ENCODE peak calls at places on chromosomes 2 and 18, in nine cellular contexts. One of them, this sample, is unnamed.

GRCh38 chr2:239025081-239025801 is 177.4 kb downstream of the TWIST2 start:
- DNase-seq in right lobe of liver: no peak
- DNase-seq in NB4: no peak
- DNase-seq in GM23338: no peak
- DNase-seq in neural progenitor cell: no peak
- DNase-seq in tibial nerve: no peak
- DNase-seq in OCI-LY7: no peak
- DNase-seq in keratinocyte: peak
- DNase-seq in mucosa of descending colon: no peak
- DNase-seq in this sample: peak

GRCh38 chr2:109066917-109067828 is 61.8 kb upstream of the SH3RF3 start:
- DNase-seq in keratinocyte: no peak
- DNase-seq in right lobe of liver: no peak
- DNase-seq in mucosa of descending colon: no peak
- DNase-seq in tibial nerve: no peak
- DNase-seq in NB4: no peak
- DNase-seq in GM23338: no peak
- DNase-seq in OCI-LY7: no peak
- DNase-seq in neural progenitor cell: peak
- DNase-seq in this sample: no peak

GRCh38 chr2:84435331-84436081 is 23.6 kb downstream of the SUCLG1 start:
- DNase-seq in right lobe of liver: no peak
- DNase-seq in keratinocyte: no peak
- DNase-seq in mucosa of descending colon: no peak
- DNase-seq in tibial nerve: no peak
- DNase-seq in OCI-LY7: no peak
- DNase-seq in GM23338: no peak
- DNase-seq in neural progenitor cell: no peak
- DNase-seq in NB4: no peak
- DNase-seq in this sample: no peak

GRCh38 chr2:239433777-239434396 is 33.1 kb upstream of the HDAC4 start:
- DNase-seq in OCI-LY7: no peak
- DNase-seq in GM23338: no peak
- DNase-seq in NB4: peak
- DNase-seq in mucosa of descending colon: no peak
- DNase-seq in tibial nerve: no peak
- DNase-seq in keratinocyte: no peak
- DNase-seq in right lobe of liver: no peak
- DNase-seq in neural progenitor cell: no peak
- DNase-seq in this sample: no peak

GRCh38 chr2:68157002-68157401 is 686 bp upstream of the PNO1 start:
- DNase-seq in neural progenitor cell: peak
- DNase-seq in OCI-LY7: no peak
- DNase-seq in right lobe of liver: peak
- DNase-seq in mucosa of descending colon: no peak
- DNase-seq in NB4: no peak
- DNase-seq in GM23338: peak
- DNase-seq in keratinocyte: no peak
- DNase-seq in tibial nerve: no peak
- DNase-seq in this sample: no peak

GRCh38 chr2:168449419-168449818 is 6.7 kb upstream of the CERS6 start:
- DNase-seq in neural progenitor cell: no peak
- DNase-seq in OCI-LY7: no peak
- DNase-seq in mucosa of descending colon: no peak
- DNase-seq in right lobe of liver: no peak
- DNase-seq in NB4: no peak
- DNase-seq in GM23338: no peak
- DNase-seq in keratinocyte: no peak
- DNase-seq in tibial nerve: no peak
- DNase-seq in this sample: no peak

GRCh38 chr2:98444436-98445166 is at the start of gene INPP4A:
- DNase-seq in GM23338: peak
- DNase-seq in tibial nerve: peak
- DNase-seq in right lobe of liver: peak
- DNase-seq in mucosa of descending colon: peak
- DNase-seq in keratinocyte: no peak
- DNase-seq in NB4: peak
- DNase-seq in OCI-LY7: peak
- DNase-seq in neural progenitor cell: peak
- DNase-seq in this sample: no peak

GRCh38 chr2:169757356-169757755 is 23.7 kb downstream of the KLHL23 start:
- DNase-seq in NB4: no peak
- DNase-seq in neural progenitor cell: no peak
- DNase-seq in keratinocyte: no peak
- DNase-seq in OCI-LY7: no peak
- DNase-seq in tibial nerve: no peak
- DNase-seq in mucosa of descending colon: no peak
- DNase-seq in right lobe of liver: no peak
- DNase-seq in GM23338: no peak
- DNase-seq in this sample: no peak

GRCh38 chr2:24210106-24210455 is 35.2 kb downstream of the FAM228A start:
- DNase-seq in keratinocyte: no peak
- DNase-seq in tibial nerve: no peak
- DNase-seq in OCI-LY7: no peak
- DNase-seq in neural progenitor cell: no peak
- DNase-seq in mucosa of descending colon: no peak
- DNase-seq in GM23338: no peak
- DNase-seq in NB4: no peak
- DNase-seq in right lobe of liver: no peak
- DNase-seq in this sample: no peak

GRCh38 chr2:207796585-207797350 is 27.1 kb upstream of the FZD5 start:
- DNase-seq in right lobe of liver: no peak
- DNase-seq in neural progenitor cell: peak
- DNase-seq in GM23338: peak
- DNase-seq in NB4: no peak
- DNase-seq in tibial nerve: no peak
- DNase-seq in keratinocyte: no peak
- DNase-seq in mucosa of descending colon: peak
- DNase-seq in OCI-LY7: no peak
- DNase-seq in this sample: no peak

GRCh38 chr2:153059338-153060052 is 341.1 kb downstream of the ARL6IP6 start:
- DNase-seq in right lobe of liver: no peak
- DNase-seq in GM23338: peak
- DNase-seq in mucosa of descending colon: no peak
- DNase-seq in neural progenitor cell: peak
- DNase-seq in NB4: no peak
- DNase-seq in OCI-LY7: no peak
- DNase-seq in keratinocyte: peak
- DNase-seq in tibial nerve: no peak
- DNase-seq in this sample: peak

GRCh38 chr2:188291142-188291616 is 495 bp upstream of the GULP1 start:
- DNase-seq in neural progenitor cell: peak
- DNase-seq in OCI-LY7: no peak
- DNase-seq in GM23338: no peak
- DNase-seq in tibial nerve: no peak
- DNase-seq in mucosa of descending colon: no peak
- DNase-seq in NB4: no peak
- DNase-seq in right lobe of liver: no peak
- DNase-seq in keratinocyte: no peak
- DNase-seq in this sample: no peak

GRCh38 chr2:181131584-181131983 is 151.2 kb downstream of the UBE2E3 start:
- DNase-seq in OCI-LY7: no peak
- DNase-seq in neural progenitor cell: no peak
- DNase-seq in keratinocyte: no peak
- DNase-seq in tibial nerve: no peak
- DNase-seq in right lobe of liver: no peak
- DNase-seq in mucosa of descending colon: no peak
- DNase-seq in GM23338: no peak
- DNase-seq in NB4: no peak
- DNase-seq in this sample: no peak

GRCh38 chr2:233819884-233820765 is 34.2 kb downstream of the HJURP start:
- DNase-seq in OCI-LY7: no peak
- DNase-seq in mucosa of descending colon: no peak
- DNase-seq in neural progenitor cell: no peak
- DNase-seq in keratinocyte: no peak
- DNase-seq in NB4: no peak
- DNase-seq in GM23338: no peak
- DNase-seq in right lobe of liver: no peak
- DNase-seq in tibial nerve: no peak
- DNase-seq in this sample: no peak

GRCh38 chr2:29834624-29835023 is 86.8 kb downstream of the ALK start:
- DNase-seq in GM23338: no peak
- DNase-seq in mucosa of descending colon: no peak
- DNase-seq in right lobe of liver: no peak
- DNase-seq in OCI-LY7: no peak
- DNase-seq in neural progenitor cell: no peak
- DNase-seq in tibial nerve: no peak
- DNase-seq in NB4: no peak
- DNase-seq in keratinocyte: no peak
- DNase-seq in this sample: no peak

GRCh38 chr2:8389373-8390108 is 292.3 kb upstream of the ID2 start:
- DNase-seq in GM23338: no peak
- DNase-seq in mucosa of descending colon: no peak
- DNase-seq in NB4: peak
- DNase-seq in right lobe of liver: no peak
- DNase-seq in OCI-LY7: no peak
- DNase-seq in keratinocyte: no peak
- DNase-seq in tibial nerve: no peak
- DNase-seq in neural progenitor cell: no peak
- DNase-seq in this sample: peak

GRCh38 chr2:152647417-152648010 is 69.7 kb downstream of the PRPF40A start:
- DNase-seq in keratinocyte: no peak
- DNase-seq in OCI-LY7: no peak
- DNase-seq in GM23338: peak
- DNase-seq in right lobe of liver: peak
- DNase-seq in NB4: no peak
- DNase-seq in tibial nerve: peak
- DNase-seq in neural progenitor cell: peak
- DNase-seq in mucosa of descending colon: peak
- DNase-seq in this sample: no peak

GRCh38 chr2:224142397-224143312 is 103.6 kb upstream of the SERPINE2 start:
- DNase-seq in NB4: no peak
- DNase-seq in neural progenitor cell: no peak
- DNase-seq in mucosa of descending colon: no peak
- DNase-seq in tibial nerve: no peak
- DNase-seq in GM23338: no peak
- DNase-seq in OCI-LY7: no peak
- DNase-seq in keratinocyte: peak
- DNase-seq in right lobe of liver: no peak
- DNase-seq in this sample: no peak

GRCh38 chr2:119196301-119197124 is 27.1 kb upstream of the STEAP3 start:
- DNase-seq in keratinocyte: no peak
- DNase-seq in right lobe of liver: no peak
- DNase-seq in neural progenitor cell: peak
- DNase-seq in OCI-LY7: no peak
- DNase-seq in GM23338: peak
- DNase-seq in tibial nerve: no peak
- DNase-seq in mucosa of descending colon: no peak
- DNase-seq in NB4: no peak
- DNase-seq in this sample: no peak

GRCh38 chr2:238099709-238100048 is 461 bp upstream of the ESPNL start:
- DNase-seq in keratinocyte: no peak
- DNase-seq in tibial nerve: peak
- DNase-seq in NB4: no peak
- DNase-seq in right lobe of liver: no peak
- DNase-seq in GM23338: no peak
- DNase-seq in mucosa of descending colon: no peak
- DNase-seq in OCI-LY7: no peak
- DNase-seq in neural progenitor cell: no peak
- DNase-seq in this sample: no peak

DNA sequence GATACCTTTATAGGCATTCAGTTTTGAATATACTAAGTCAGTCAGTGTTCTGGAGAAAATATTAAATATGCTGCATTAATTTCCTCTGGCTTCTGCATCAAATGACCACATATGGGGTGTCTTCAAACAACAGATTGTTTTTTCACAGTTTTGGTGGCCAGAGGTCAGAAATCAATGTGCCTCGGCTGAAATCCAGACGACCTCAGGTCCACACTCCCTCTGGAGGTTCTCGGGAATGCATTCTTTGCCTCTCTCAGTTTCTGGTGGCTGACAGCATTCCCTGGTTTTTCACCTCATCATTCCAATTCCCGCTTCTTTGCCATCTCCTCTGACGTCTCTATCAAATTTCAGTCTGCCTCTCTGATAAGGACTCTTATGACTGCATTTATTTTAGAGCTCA is 142.3 kb downstream of the ZNF407 start:
- DNase-seq in keratinocyte: no peak
- DNase-seq in mucosa of descending colon: no peak
- DNase-seq in neural progenitor cell: no peak
- DNase-seq in OCI-LY7: no peak
- DNase-seq in right lobe of liver: peak
- DNase-seq in tibial nerve: no peak
- DNase-seq in GM23338: peak
- DNase-seq in NB4: no peak
- DNase-seq in this sample: no peak
- TF ChIP-seq CTCF in keratinocyte: no peak
- TF ChIP-seq CTCF in mucosa of descending colon: no peak
- TF ChIP-seq CTCF in neural progenitor cell: no peak
- TF ChIP-seq CTCF in OCI-LY7: no peak
- TF ChIP-seq CTCF in right lobe of liver: peak
- TF ChIP-seq CTCF in tibial nerve: no peak
- TF ChIP-seq CTCF in GM23338: no peak
- TF ChIP-seq CTCF in NB4: no peak
- TF ChIP-seq CTCF in this sample: no peak

GRCh38 chr2:178070824-178071223 is 1.8 kb downstream of the PDE11A start:
- DNase-seq in right lobe of liver: no peak
- DNase-seq in mucosa of descending colon: no peak
- DNase-seq in GM23338: no peak
- DNase-seq in NB4: no peak
- DNase-seq in tibial nerve: no peak
- DNase-seq in keratinocyte: no peak
- DNase-seq in OCI-LY7: no peak
- DNase-seq in neural progenitor cell: no peak
- DNase-seq in this sample: no peak
- H3K4me3 ChIP-seq in right lobe of liver: no peak
- H3K4me3 ChIP-seq in mucosa of descending colon: no peak
- H3K4me3 ChIP-seq in GM23338: no peak
- H3K4me3 ChIP-seq in NB4: no peak
- H3K4me3 ChIP-seq in tibial nerve: no peak
- H3K4me3 ChIP-seq in keratinocyte: no peak
- H3K4me3 ChIP-seq in OCI-LY7: no peak
- H3K4me3 ChIP-seq in neural progenitor cell: no peak
- H3K4me3 ChIP-seq in this sample: no peak

GRCh38 chr2:2101924-2102323 is 229.2 kb downstream of the MYT1L start:
- DNase-seq in GM23338: peak
- DNase-seq in OCI-LY7: peak
- DNase-seq in mucosa of descending colon: no peak
- DNase-seq in right lobe of liver: no peak
- DNase-seq in tibial nerve: no peak
- DNase-seq in neural progenitor cell: peak
- DNase-seq in keratinocyte: no peak
- DNase-seq in NB4: peak
- DNase-seq in this sample: no peak
- TF ChIP-seq CTCF in GM23338: peak
- TF ChIP-seq CTCF in OCI-LY7: peak
- TF ChIP-seq CTCF in mucosa of descending colon: no peak
- TF ChIP-seq CTCF in right lobe of liver: peak
- TF ChIP-seq CTCF in tibial nerve: no peak
- TF ChIP-seq CTCF in neural progenitor cell: peak
- TF ChIP-seq CTCF in keratinocyte: no peak
- TF ChIP-seq CTCF in NB4: peak
- TF ChIP-seq CTCF in this sample: peak

DNA sequence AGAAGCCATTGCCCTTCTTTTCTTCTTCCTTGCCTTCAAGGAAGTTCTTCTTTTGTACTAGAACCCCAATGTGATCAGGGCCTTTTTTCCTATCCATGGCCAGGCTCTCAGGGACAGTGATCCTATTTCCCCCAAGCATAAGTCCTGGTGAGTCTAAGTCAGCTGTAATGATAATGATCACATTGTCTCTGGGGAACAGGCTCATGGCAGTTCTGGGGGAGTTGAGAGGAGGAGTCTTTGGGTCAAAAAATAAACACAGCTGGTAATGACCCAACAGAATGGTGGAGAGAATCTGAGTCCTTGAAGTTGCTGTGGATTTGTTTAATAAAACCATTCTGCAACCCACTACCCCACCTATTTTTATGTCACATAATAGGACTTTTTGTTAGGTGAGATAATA is 96.6 kb downstream of the SOCS6 start:
- DNase-seq in right lobe of liver: no peak
- DNase-seq in keratinocyte: no peak
- DNase-seq in NB4: peak
- DNase-seq in tibial nerve: no peak
- DNase-seq in GM23338: no peak
- DNase-seq in mucosa of descending colon: no peak
- DNase-seq in OCI-LY7: no peak
- DNase-seq in neural progenitor cell: no peak
- DNase-seq in this sample: no peak
- H3K4me3 ChIP-seq in right lobe of liver: no peak
- H3K4me3 ChIP-seq in keratinocyte: no peak
- H3K4me3 ChIP-seq in NB4: no peak
- H3K4me3 ChIP-seq in tibial nerve: no peak
- H3K4me3 ChIP-seq in GM23338: no peak
- H3K4me3 ChIP-seq in mucosa of descending colon: no peak
- H3K4me3 ChIP-seq in OCI-LY7: no peak
- H3K4me3 ChIP-seq in neural progenitor cell: no peak
- H3K4me3 ChIP-seq in this sample: no peak